ENCODE peak calls at places on chromosomes 16 and 17, in ten cellular contexts. Q is left ventricle myocardium inferior, P is PC-9, W is tibial nerve, G is adrenal gland, I is ovary, N is astrocyte, Z is endothelial cell of umbilical vein, D is thyroid gland, O is fibroblast of lung. Y is an unnamed sample.

GRCh38 chr16:71895679-71896385 is 501 bp downstream of the IST1 start:
- DNase-seq in I (no peak), W (peak; percentile 14), Q (peak; percentile 29), P (peak; percentile 42), N (peak; percentile 45), D (peak; percentile 51), Z (no peak), G (peak; percentile 60), O (peak; percentile 55), Y (peak; percentile 26)

GRCh38 chr17:45430006-45430737 is 2.5 kb downstream of the ARHGAP27 start:
- DNase-seq in G (no peak), N (no peak), P (no peak), O (no peak), D (no peak), I (no peak), W (no peak), Q (no peak), Z (no peak), Y (no peak)

GRCh38 chr17:64183815-64184397 is 54.0 kb upstream of the ERN1 start:
- DNase-seq in Z (peak; percentile 6), I (no peak), Q (no peak), G (no peak), W (no peak), P (no peak), D (no peak), N (peak; percentile 60), O (peak; percentile 22), Y (peak; percentile 43)

GRCh38 chr16:3971706-3972105 is 91.2 kb upstream of the CREBBP start:
- DNase-seq in G (no peak), O (no peak), Q (no peak), D (no peak), I (no peak), W (no peak), Z (no peak), N (peak; percentile 25), P (no peak), Y (no peak)

GRCh38 chr17:82021728-82022309 is 859 bp downstream of the CENPX start:
- DNase-seq in Z (no peak), I (no peak), W (no peak), Q (no peak), G (no peak), D (no peak), O (no peak), P (no peak), N (no peak), Y (no peak)

GRCh38 chr17:5526821-5527598 is 40.6 kb downstream of the MIS12 start:
- DNase-seq in P (peak; percentile 55), O (peak; percentile 94), N (peak; percentile 97), Z (peak; percentile 97), I (no peak), W (no peak), Q (peak; percentile 67), G (peak; percentile 89), D (peak; percentile 7), Y (peak; percentile 94)

GRCh38 chr16:67279296-67280089 is at the start of gene PLEKHG4:
- DNase-seq in I (peak; percentile 88), Q (peak; percentile 64), Z (peak; percentile 71), P (peak; percentile 58), D (peak; percentile 66), W (peak; percentile 37), O (peak; percentile 72), N (peak; percentile 38), G (peak; percentile 69), Y (peak; percentile 46)

GRCh38 chr17:80132906-80133625 is 13.9 kb downstream of the EIF4A3 start:
- DNase-seq in G (no peak), D (no peak), N (no peak), Q (no peak), I (no peak), P (no peak), Z (no peak), W (no peak), O (no peak), Y (no peak)

GRCh38 chr17:9644910-9645751 is at the start of gene USP43:
- DNase-seq in D (peak; percentile 66), O (no peak), G (no peak), N (no peak), I (no peak), Z (no peak), P (peak; percentile 59), Q (no peak), W (no peak), Y (peak; percentile 64)

GRCh38 chr17:64632193-64632592 is 29.9 kb downstream of the SMURF2 start:
- DNase-seq in G (no peak), W (no peak), D (no peak), P (no peak), Q (no peak), Z (no peak), O (no peak), N (no peak), I (no peak), Y (no peak)

GRCh38 chr17:63519972-63520882 is 2.9 kb upstream of the KCNH6 start:
- DNase-seq in D (no peak), I (no peak), Z (no peak), P (no peak), G (no peak), N (no peak), Q (no peak), W (no peak), O (no peak), Y (no peak)

GRCh38 chr17:75712480-75712879 is 8.8 kb upstream of the ITGB4 start:
- DNase-seq in N (no peak), I (no peak), D (no peak), Q (no peak), G (no peak), P (no peak), O (no peak), Z (no peak), W (no peak), Y (peak; percentile 42)

GRCh38 chr17:7982666-7983065 is 19.7 kb upstream of the GUCY2D start:
- DNase-seq in I (no peak), Q (no peak), O (peak; percentile 32), P (no peak), G (no peak), N (peak; percentile 22), Z (peak; percentile 33), D (no peak), W (no peak), Y (peak; percentile 35)

GRCh38 chr17:40412880-40413279 is 4.8 kb downstream of the TOP2A start:
- DNase-seq in Q (no peak), P (no peak), D (no peak), O (no peak), N (no peak), W (no peak), Z (no peak), I (no peak), G (no peak), Y (no peak)
- H3K4me3 ChIP-seq in Q (no peak overlapping the region), P (no peak overlapping the region), D (no peak overlapping the region), O (no peak overlapping the region), N (no peak overlapping the region), W (no peak overlapping the region), Z (no peak overlapping the region), I (no peak overlapping the region), G (no peak overlapping the region), Y (no peak overlapping the region)

GRCh38 chr16:14024300-14024699 is 46.8 kb upstream of the MRTFB start:
- DNase-seq in W (no peak), N (no peak), P (no peak), G (no peak), Z (peak; percentile 31), D (no peak), I (no peak), Q (no peak), O (peak; percentile 64), Y (no peak)
- TF ChIP-seq CTCF in W (no peak), N (no peak), P (no peak), G (no peak), Z (no peak), D (no peak), I (no peak), Q (no peak), O (peak; percentile 3), Y (no peak)

DNA sequence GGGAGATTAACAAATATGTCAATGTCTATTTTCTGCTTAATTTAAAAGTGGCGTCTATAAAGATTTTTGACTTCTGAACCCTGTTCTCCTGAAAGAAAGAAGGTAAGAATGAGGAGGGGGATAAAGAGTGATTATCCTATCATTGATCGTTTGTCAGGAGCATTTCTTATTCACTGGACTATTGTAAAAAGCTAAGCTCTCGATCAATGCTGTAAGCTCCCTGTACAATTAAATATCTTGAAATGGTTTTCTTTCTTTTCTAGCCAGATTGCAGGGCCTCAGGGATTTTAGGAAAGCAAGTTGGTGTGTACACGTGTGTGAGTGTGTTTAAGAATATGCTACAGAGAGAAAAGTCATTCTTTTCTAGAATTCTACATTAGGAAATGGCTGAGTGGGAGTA is 154.4 kb downstream of the AATF start:
- DNase-seq in I (no peak), N (no peak), P (no peak), O (no peak), W (no peak), G (no peak), Z (no peak), Q (no peak), D (no peak), Y (no peak)
- H3K36me3 ChIP-seq in I (no peaks in the 10 kb centered on the region), N (peaks cover 22% of the 10 kb centered on the region), P (peaks cover 9% of the 10 kb centered on the region), O (peaks cover 6% of the 10 kb centered on the region), W (no peaks in the 10 kb centered on the region), G (no peaks in the 10 kb centered on the region), Z (peaks cover 7% of the 10 kb centered on the region), Q (peaks cover 25% of the 10 kb centered on the region), D (peaks cover under 1% of the 10 kb centered on the region), Y (peaks cover 14% of the 10 kb centered on the region)

GRCh38 chr17:321386-321941 is 31.1 kb downstream of the RPH3AL start:
- DNase-seq in I (peak; percentile 36), G (no peak), Z (no peak), W (no peak), Q (no peak), D (no peak), O (no peak), P (no peak), N (no peak), Y (no peak)

GRCh38 chr17:319266-319665 is 33.3 kb downstream of the RPH3AL start:
- DNase-seq in Q (no peak), O (no peak), D (no peak), P (no peak), G (no peak), Z (no peak), W (no peak), N (no peak), I (peak; percentile 23), Y (no peak)

GRCh38 chr17:322006-322780 is 30.4 kb downstream of the RPH3AL start:
- DNase-seq in O (no peak), W (no peak), P (no peak), Z (no peak), N (no peak), Q (no peak), G (no peak), I (peak; percentile 35), D (no peak), Y (no peak)

GRCh38 chr17:320139-320538 is 32.5 kb downstream of the RPH3AL start:
- DNase-seq in G (no peak), Z (no peak), I (peak; percentile 25), N (no peak), D (no peak), Q (no peak), W (no peak), O (peak; percentile 4), P (no peak), Y (no peak)

DNA sequence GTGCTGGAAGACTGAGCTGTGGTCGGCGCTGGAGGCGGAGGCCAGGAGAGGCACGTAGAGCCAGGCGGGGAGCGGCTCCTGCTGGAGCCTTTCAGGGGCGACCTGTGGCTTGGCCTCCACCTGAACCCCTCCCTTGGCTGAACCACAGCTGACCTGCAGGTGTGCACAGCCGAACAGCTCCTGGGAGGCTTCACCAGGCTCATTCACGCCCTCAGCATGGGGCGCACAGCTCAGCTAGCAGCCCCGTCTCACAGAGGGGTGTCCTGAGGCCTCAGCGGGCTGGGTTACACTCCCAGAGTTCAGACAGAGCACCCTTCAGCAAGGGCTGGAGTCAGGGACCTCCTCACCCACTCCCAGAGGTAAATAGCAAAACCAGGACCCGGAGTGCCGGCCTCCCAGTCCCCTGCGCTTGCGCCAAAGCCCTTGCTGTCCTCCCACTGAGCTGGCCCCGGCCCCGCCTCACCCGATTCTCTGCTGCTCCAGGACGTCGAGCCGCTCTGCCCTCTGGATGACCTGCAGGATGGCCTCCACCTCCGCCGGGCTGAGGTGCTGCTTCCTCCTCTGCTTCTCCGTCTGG is 31.7 kb downstream of the RPH3AL start:
- DNase-seq in W (no peak), G (no peak), P (no peak), D (no peak), I (peak; percentile 52), N (no peak), Q (no peak), Z (no peak), O (no peak), Y (no peak)
- H3K4me3 ChIP-seq in W (no peak overlapping the region), G (no peak overlapping the region), P (no peak overlapping the region), D (no peak overlapping the region), I (no peak overlapping the region), N (no peak overlapping the region), Q (no peak overlapping the region), Z (no peak overlapping the region), O (no peak overlapping the region), Y (no peak overlapping the region)